ENCODE peak calls at places on chromosome 12, in eight cellular contexts. K, E, N, R, T, C, Y and H are unnamed samples.

GRCh38 chr12:5433840-5434646 is 2.1 kb downstream of the NTF3 start:
- DNase-seq in R (no peak), N (no peak), K (no peak), E (no peak), T (no peak), C (no peak), Y (no peak), H (no peak)

GRCh38 chr12:112167728-112168525 is 42.6 kb downstream of the TRAFD1 start:
- DNase-seq in N (no peak), K (no peak), C (no peak), R (no peak), E (no peak), Y (no peak), T (peak; percentile 62), H (no peak)

GRCh38 chr12:111993290-111994150 is 19.4 kb downstream of the TMEM116 start:
- DNase-seq in E (no peak), R (no peak), T (no peak), K (no peak), Y (no peak), N (peak; percentile 71), C (no peak), H (no peak)

GRCh38 chr12:104295954-104296353 is 7.6 kb upstream of the EID3 start:
- DNase-seq in Y (no peak), N (no peak), R (no peak), K (no peak), T (no peak), C (no peak), E (no peak), H (no peak)

GRCh38 chr12:40055776-40056175 is 50.1 kb downstream of the SLC2A13 start:
- DNase-seq in T (no peak), N (no peak), K (no peak), C (no peak), R (no peak), Y (no peak), E (no peak), H (no peak)

GRCh38 chr12:121132601-121133481 is at the start of gene P2RX7:
- DNase-seq in Y (no peak), R (peak; percentile 94), N (peak; percentile 73), K (peak; percentile 82), C (peak; percentile 95), E (peak; percentile 91), T (peak; percentile 85), H (no peak)

GRCh38 chr12:91965781-91966180 is 179.9 kb downstream of the BTG1 start:
- DNase-seq in E (no peak), C (no peak), R (no peak), K (no peak), N (no peak), T (no peak), Y (no peak), H (no peak)

GRCh38 chr12:105262461-105263184 is 26.6 kb upstream of the APPL2 start:
- DNase-seq in Y (no peak), K (no peak), E (no peak), T (no peak), N (no peak), C (no peak), R (no peak), H (no peak)

GRCh38 chr12:52198454-52199215 is 6.8 kb upstream of the KRT80 start:
- DNase-seq in T (peak; percentile 44), K (no peak), E (peak; percentile 81), Y (no peak), N (no peak), C (no peak), R (no peak), H (no peak)

GRCh38 chr12:109163150-109163549 is 46.8 kb downstream of the ACACB start:
- DNase-seq in N (no peak), K (no peak), Y (no peak), T (no peak), E (no peak), R (no peak), C (no peak), H (no peak)

GRCh38 chr12:27965966-27966365 is 6.6 kb downstream of the PTHLH start:
- DNase-seq in C (peak; percentile 98), K (no peak), E (no peak), N (no peak), R (no peak), Y (no peak), T (no peak), H (peak; percentile 39)

GRCh38 chr12:118103231-118103600 is 595 bp downstream of the VSIG10 start:
- DNase-seq in C (peak; percentile 41), Y (no peak), E (no peak), K (no peak), N (peak; percentile 29), R (peak; percentile 43), T (no peak), H (no peak)

GRCh38 chr12:27707216-27707615 is 3.4 kb upstream of the MRPS35 start:
- DNase-seq in K (no peak), N (no peak), Y (no peak), R (no peak), E (no peak), C (no peak), T (no peak), H (no peak)

GRCh38 chr12:132461526-132461925 is 28.4 kb upstream of the FBRSL1 start:
- DNase-seq in K (no peak), N (no peak), R (no peak), T (no peak), C (no peak), E (peak; percentile 37), Y (no peak), H (no peak)

GRCh38 chr12:14635776-14636175 is 60.6 kb downstream of the GUCY2C start:
- DNase-seq in E (no peak), R (no peak), Y (no peak), K (no peak), N (no peak), C (no peak), T (no peak), H (no peak)

GRCh38 chr12:58443981-58444371 is 476.3 kb downstream of the LRIG3 start:
- DNase-seq in N (no peak), R (no peak), T (no peak), K (no peak), Y (peak; percentile 27), E (no peak), C (no peak), H (peak; percentile 50)

GRCh38 chr12:6450869-6451347 is 934 bp upstream of the TAPBPL start:
- DNase-seq in E (no peak), C (no peak), R (peak; percentile 55), T (no peak), Y (no peak), N (no peak), K (no peak), H (no peak)

GRCh38 chr12:8549381-8549780 is 8.7 kb upstream of the CLEC4E start:
- DNase-seq in C (no peak), T (no peak), E (no peak), K (no peak), R (no peak), Y (peak; percentile 27), N (no peak), H (no peak)

GRCh38 chr12:75792687-75793086 is 238.9 kb downstream of the PHLDA1 start:
- DNase-seq in Y (peak; percentile 64), T (no peak), E (no peak), C (no peak), R (no peak), K (no peak), N (no peak), H (no peak)

GRCh38 chr12:122067966-122068365 is 10.6 kb upstream of the MLXIP start:
- DNase-seq in Y (peak; percentile 89), C (no peak), R (peak; percentile 81), E (no peak), N (peak; percentile 89), T (peak; percentile 44), K (no peak), H (no peak)

GRCh38 chr12:87953257-87953860 is 75.8 kb downstream of the C12orf50 start:
- DNase-seq in E (no peak), R (peak; percentile 25), T (no peak), Y (peak; percentile 59), C (peak; percentile 53), K (no peak), N (peak; percentile 21), H (no peak)
- TF ChIP-seq CTCF in E (peak; percentile 18), R (peak; percentile 46), T (no peak), Y (peak; percentile 44), C (peak; percentile 81), K (no peak), N (peak; percentile 29), H (peak; percentile 66)

GRCh38 chr12:1594045-1594294 is 411 bp downstream of the FBXL14 start:
- DNase-seq in R (peak; percentile 60), C (peak; percentile 62), T (peak; percentile 89), K (no peak), E (no peak), N (peak; percentile 85), Y (no peak), H (no peak)
- H3K4me3 ChIP-seq in R (peak overlapping the region; percentile 83), C (peak overlapping the region; percentile 94), T (peak overlapping the region; percentile 79), K (peak overlapping the region; percentile 88), E (peak overlapping the region; percentile 81), N (peak overlapping the region; percentile 66), Y (peak overlapping the region; percentile 62), H (peak overlapping the region; percentile 64)

DNA sequence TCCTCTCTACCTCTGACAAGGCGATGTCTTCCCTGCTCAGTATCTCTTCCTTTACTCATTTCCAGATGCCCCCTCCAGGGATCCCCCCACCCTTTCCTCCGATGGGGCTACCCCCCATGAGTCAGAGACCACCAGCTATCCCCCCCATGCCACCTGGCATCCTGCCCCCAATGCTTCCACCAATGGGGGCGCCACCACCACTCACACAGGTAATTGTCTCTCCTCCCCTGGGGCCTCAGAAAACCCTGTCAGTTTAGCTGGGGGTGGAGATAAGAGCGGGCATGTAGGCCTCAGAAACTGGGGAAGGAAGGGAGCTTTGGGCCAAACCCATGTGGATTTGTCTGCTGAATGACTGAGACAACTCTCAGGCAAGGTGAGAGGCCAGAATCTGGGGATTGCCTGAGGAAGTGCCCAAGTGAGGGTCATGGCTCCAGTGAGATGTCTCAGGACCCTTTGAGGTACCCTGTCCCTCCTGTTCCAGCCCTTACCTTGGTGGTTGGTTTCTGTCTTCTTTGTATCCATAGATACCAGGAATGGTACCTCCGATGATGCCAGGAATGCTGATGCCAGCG is 8.1 kb downstream of the PRPF40B start:
- DNase-seq in C (no peak), E (no peak), T (no peak), N (no peak), R (no peak), K (no peak), Y (no peak), H (no peak)
- TF ChIP-seq CTCF in C (peak; percentile 12), E (no peak), T (no peak), N (no peak), R (no peak), K (no peak), Y (no peak), H (no peak)

GRCh38 chr12:130070017-130070653 is 92.1 kb upstream of the FZD10 start:
- DNase-seq in T (no peak), K (peak; percentile 74), R (peak; percentile 84), Y (no peak), N (no peak), E (no peak), C (no peak), H (no peak)
- H3K4me3 ChIP-seq in T (no peak overlapping the region), K (peak overlapping the region; percentile 32), R (peak overlapping the region; percentile 60), Y (no peak overlapping the region), N (no peak overlapping the region), E (no peak overlapping the region), C (no peak overlapping the region), H (no peak overlapping the region)